ENCODE peak calls at places on chromosomes 4 and X, in six cellular contexts. One of them, this sample, is unnamed. For H3K4me1, the result is how much of the 10 kb centered on the place peaks cover.

GRCh38 chr4:25908491-25908901 is 5.5 kb upstream of the SMIM20 start:
- DNase-seq in upper lobe of left lung: no peak
- DNase-seq in stomach: no peak
- DNase-seq in transverse colon: no peak
- DNase-seq in Panc1: peak
- DNase-seq in K562: no peak
- DNase-seq in this sample: no peak

GRCh38 chr4:90093526-90093925 is 33.7 kb upstream of the CCSER1 start:
- DNase-seq in upper lobe of left lung: no peak
- DNase-seq in stomach: no peak
- DNase-seq in transverse colon: no peak
- DNase-seq in Panc1: no peak
- DNase-seq in K562: no peak
- DNase-seq in this sample: no peak

GRCh38 chr4:77959566-77960338 is 97.1 kb downstream of the MRPL1 start:
- DNase-seq in upper lobe of left lung: no peak
- DNase-seq in stomach: no peak
- DNase-seq in transverse colon: no peak
- DNase-seq in Panc1: peak
- DNase-seq in K562: peak
- DNase-seq in this sample: no peak

GRCh38 chr4:16124232-16124631 is 40.4 kb upstream of the PROM1 start:
- DNase-seq in upper lobe of left lung: no peak
- DNase-seq in stomach: no peak
- DNase-seq in transverse colon: no peak
- DNase-seq in Panc1: no peak
- DNase-seq in K562: no peak
- DNase-seq in this sample: no peak

GRCh38 chr4:153065286-153065685 is 129.2 kb downstream of the FHDC1 start:
- DNase-seq in upper lobe of left lung: no peak
- DNase-seq in stomach: peak
- DNase-seq in transverse colon: peak
- DNase-seq in Panc1: no peak
- DNase-seq in K562: no peak
- DNase-seq in this sample: no peak

GRCh38 chrX:76126851-76127250 is 46.0 kb upstream of the PBDC1 start:
- DNase-seq in upper lobe of left lung: no peak
- DNase-seq in stomach: no peak
- DNase-seq in transverse colon: no peak
- DNase-seq in Panc1: no peak
- DNase-seq in K562: no peak
- DNase-seq in this sample: no peak

GRCh38 chr4:17773125-17773698 is 8.2 kb downstream of the FAM184B start:
- DNase-seq in upper lobe of left lung: no peak
- DNase-seq in stomach: no peak
- DNase-seq in transverse colon: no peak
- DNase-seq in Panc1: no peak
- DNase-seq in K562: no peak
- DNase-seq in this sample: peak

GRCh38 chr4:154982187-154983047 is 201.3 kb downstream of the RBM46 start:
- DNase-seq in upper lobe of left lung: no peak
- DNase-seq in stomach: peak
- DNase-seq in transverse colon: peak
- DNase-seq in Panc1: peak
- DNase-seq in K562: peak
- DNase-seq in this sample: no peak

GRCh38 chr4:85964298-85964697 is 395.6 kb downstream of the MAPK10 start:
- DNase-seq in upper lobe of left lung: no peak
- DNase-seq in stomach: no peak
- DNase-seq in transverse colon: no peak
- DNase-seq in Panc1: no peak
- DNase-seq in K562: no peak
- DNase-seq in this sample: no peak

GRCh38 chr4:27050731-27051130 is 190.1 kb downstream of the STIM2 start:
- DNase-seq in upper lobe of left lung: no peak
- DNase-seq in stomach: no peak
- DNase-seq in transverse colon: no peak
- DNase-seq in Panc1: no peak
- DNase-seq in K562: no peak
- DNase-seq in this sample: no peak

GRCh38 chr4:107037188-107037587 is 1.1 kb upstream of the DKK2 start:
- DNase-seq in upper lobe of left lung: peak
- DNase-seq in stomach: no peak
- DNase-seq in transverse colon: peak
- DNase-seq in Panc1: no peak
- DNase-seq in K562: no peak
- DNase-seq in this sample: no peak
- TF ChIP-seq CTCF in upper lobe of left lung: no peak
- TF ChIP-seq CTCF in stomach: no peak
- TF ChIP-seq CTCF in transverse colon: peak
- TF ChIP-seq CTCF in Panc1: peak
- TF ChIP-seq CTCF in K562: no peak
- TF ChIP-seq CTCF in this sample: no peak

DNA sequence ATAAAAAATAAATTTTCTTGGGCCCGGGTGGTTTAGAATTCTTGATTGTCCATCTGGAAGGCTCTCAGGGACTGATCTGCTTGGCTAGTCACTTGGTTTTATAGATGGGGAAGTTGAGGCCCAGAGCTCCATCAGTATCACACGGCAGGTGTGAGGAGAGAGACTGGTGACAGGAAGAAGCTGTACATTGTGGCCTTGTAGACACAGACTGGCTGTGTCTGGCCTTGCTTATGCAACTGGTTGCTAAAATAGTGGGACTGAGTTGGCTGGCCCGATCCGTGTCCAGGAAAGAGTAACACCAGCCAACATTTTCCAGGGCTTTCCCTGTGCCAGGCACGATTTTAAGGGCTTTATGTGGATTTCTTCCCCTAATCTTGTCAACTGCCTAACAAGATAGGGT is 2.8 kb downstream of the TBC1D14 start:
- DNase-seq in upper lobe of left lung: no peak
- DNase-seq in stomach: no peak
- DNase-seq in transverse colon: no peak
- DNase-seq in Panc1: no peak
- DNase-seq in K562: no peak
- DNase-seq in this sample: no peak
- H3K4me1 ChIP-seq in upper lobe of left lung: under half
- H3K4me1 ChIP-seq in stomach: half or more
- H3K4me1 ChIP-seq in transverse colon: half or more
- H3K4me1 ChIP-seq in Panc1: half or more
- H3K4me1 ChIP-seq in K562: half or more
- H3K4me1 ChIP-seq in this sample: under half

DNA sequence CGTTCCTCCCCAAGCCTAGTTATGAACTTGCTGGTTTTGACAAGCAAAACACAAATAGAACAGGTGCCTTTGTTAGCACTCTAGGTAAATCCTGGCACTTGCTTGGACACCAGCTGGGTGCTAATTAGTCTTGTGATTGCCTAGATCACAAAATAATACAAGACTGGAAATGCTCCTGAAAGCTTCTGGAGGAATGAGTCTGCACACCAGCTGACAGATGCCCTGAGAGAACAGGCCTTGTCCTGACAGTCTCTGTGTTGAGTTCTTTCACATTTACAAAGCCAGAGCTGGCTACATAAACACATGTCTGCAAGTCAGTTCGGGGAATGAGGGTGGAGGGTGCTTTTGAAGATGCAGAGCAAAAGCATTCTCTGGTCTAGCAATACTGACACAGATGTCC is 93.8 kb downstream of the ELOVL6 start:
- DNase-seq in upper lobe of left lung: no peak
- DNase-seq in stomach: no peak
- DNase-seq in transverse colon: no peak
- DNase-seq in Panc1: no peak
- DNase-seq in K562: no peak
- DNase-seq in this sample: no peak
- TF ChIP-seq POLR2AphosphoS5 in upper lobe of left lung: no peak
- TF ChIP-seq POLR2AphosphoS5 in stomach: no peak
- TF ChIP-seq POLR2AphosphoS5 in transverse colon: no peak
- TF ChIP-seq POLR2AphosphoS5 in Panc1: no peak
- TF ChIP-seq POLR2AphosphoS5 in K562: no peak
- TF ChIP-seq POLR2AphosphoS5 in this sample: no peak

DNA sequence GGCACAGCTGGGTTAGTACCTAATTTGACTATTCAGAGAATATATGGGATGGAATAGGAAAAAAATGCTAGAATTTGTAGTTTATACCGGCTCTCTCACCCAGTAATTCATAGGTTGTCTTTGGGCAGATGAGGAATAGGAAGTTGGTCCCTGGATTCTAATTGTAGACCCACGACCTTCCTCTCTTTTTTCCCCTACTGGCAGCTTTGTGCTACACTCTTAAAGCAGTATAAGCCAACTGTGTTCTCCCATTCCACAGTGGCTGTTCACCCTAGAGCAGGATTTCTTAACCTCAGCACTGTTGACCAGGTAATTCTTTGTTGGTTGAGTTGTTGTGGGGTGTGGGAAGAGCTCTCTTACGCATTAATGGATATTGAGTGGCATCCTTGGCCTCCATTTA is 92.9 kb downstream of the FNIP2 start:
- DNase-seq in upper lobe of left lung: no peak
- DNase-seq in stomach: no peak
- DNase-seq in transverse colon: no peak
- DNase-seq in Panc1: no peak
- DNase-seq in K562: no peak
- DNase-seq in this sample: no peak
- TF ChIP-seq CTCF in upper lobe of left lung: no peak
- TF ChIP-seq CTCF in stomach: no peak
- TF ChIP-seq CTCF in transverse colon: no peak
- TF ChIP-seq CTCF in Panc1: no peak
- TF ChIP-seq CTCF in K562: no peak
- TF ChIP-seq CTCF in this sample: no peak

This sample was measured in esophagus muscularis mucosa.